ENCODE peak calls at places on chromosomes 7 and 10, in eight cellular contexts. One of them, this sample, is unnamed.

GRCh38 chr10:86251426-86251825 is 115.2 kb downstream of the GRID1 start:
- DNase-seq in effector memory CD8-positive, alpha-beta T cell: no peak
- DNase-seq in SK-N-SH: peak; percentile 60
- DNase-seq in T-helper 22 cell: no peak
- DNase-seq in activated naive CD4-positive, alpha-beta T cell treated with anti-CD3 and anti-CD28 coated beads for 36 hours: no peak
- DNase-seq in NCI-H446 treated with DMSO at 0.1 percent for 48 hours: no peak
- DNase-seq in activated CD4-positive, alpha-beta T cell treated with anti-CD3 and anti-CD28 coated beads, Interleukin-2, amount 10 ng/mL, durations not matched to agents 7 days and 5 days: no peak
- DNase-seq in stimulated activated CD4-positive, alpha-beta T cell treated with anti-CD3 and anti-CD28 coated beads, TNF-alpha, amount 100 ng/mL, for 48 hours: no peak
- DNase-seq in this sample: no peak

GRCh38 chr7:18459846-18460245 is 35.7 kb upstream of the HDAC9 start:
- DNase-seq in NCI-H446 treated with DMSO at 0.1 percent for 48 hours: no peak
- DNase-seq in stimulated activated CD4-positive, alpha-beta T cell treated with anti-CD3 and anti-CD28 coated beads, TNF-alpha, amount 100 ng/mL, for 48 hours: no peak
- DNase-seq in effector memory CD8-positive, alpha-beta T cell: no peak
- DNase-seq in T-helper 22 cell: no peak
- DNase-seq in SK-N-SH: no peak
- DNase-seq in activated CD4-positive, alpha-beta T cell treated with anti-CD3 and anti-CD28 coated beads, Interleukin-2, amount 10 ng/mL, durations not matched to agents 7 days and 5 days: no peak
- DNase-seq in activated naive CD4-positive, alpha-beta T cell treated with anti-CD3 and anti-CD28 coated beads for 36 hours: no peak
- DNase-seq in this sample: no peak

GRCh38 chr7:115226410-115226809 is 304.5 kb downstream of the MDFIC start:
- DNase-seq in SK-N-SH: no peak
- DNase-seq in NCI-H446 treated with DMSO at 0.1 percent for 48 hours: no peak
- DNase-seq in T-helper 22 cell: no peak
- DNase-seq in activated CD4-positive, alpha-beta T cell treated with anti-CD3 and anti-CD28 coated beads, Interleukin-2, amount 10 ng/mL, durations not matched to agents 7 days and 5 days: no peak
- DNase-seq in effector memory CD8-positive, alpha-beta T cell: no peak
- DNase-seq in activated naive CD4-positive, alpha-beta T cell treated with anti-CD3 and anti-CD28 coated beads for 36 hours: no peak
- DNase-seq in stimulated activated CD4-positive, alpha-beta T cell treated with anti-CD3 and anti-CD28 coated beads, TNF-alpha, amount 100 ng/mL, for 48 hours: no peak
- DNase-seq in this sample: no peak

GRCh38 chr10:52420656-52421055 is 106.6 kb downstream of the DKK1 start:
- DNase-seq in effector memory CD8-positive, alpha-beta T cell: no peak
- DNase-seq in stimulated activated CD4-positive, alpha-beta T cell treated with anti-CD3 and anti-CD28 coated beads, TNF-alpha, amount 100 ng/mL, for 48 hours: no peak
- DNase-seq in activated CD4-positive, alpha-beta T cell treated with anti-CD3 and anti-CD28 coated beads, Interleukin-2, amount 10 ng/mL, durations not matched to agents 7 days and 5 days: no peak
- DNase-seq in T-helper 22 cell: no peak
- DNase-seq in NCI-H446 treated with DMSO at 0.1 percent for 48 hours: no peak
- DNase-seq in SK-N-SH: no peak
- DNase-seq in activated naive CD4-positive, alpha-beta T cell treated with anti-CD3 and anti-CD28 coated beads for 36 hours: no peak
- DNase-seq in this sample: no peak

GRCh38 chr10:132363921-132364593 is 32.1 kb downstream of the LRRC27 start:
- DNase-seq in stimulated activated CD4-positive, alpha-beta T cell treated with anti-CD3 and anti-CD28 coated beads, TNF-alpha, amount 100 ng/mL, for 48 hours: no peak
- DNase-seq in NCI-H446 treated with DMSO at 0.1 percent for 48 hours: no peak
- DNase-seq in activated CD4-positive, alpha-beta T cell treated with anti-CD3 and anti-CD28 coated beads, Interleukin-2, amount 10 ng/mL, durations not matched to agents 7 days and 5 days: no peak
- DNase-seq in activated naive CD4-positive, alpha-beta T cell treated with anti-CD3 and anti-CD28 coated beads for 36 hours: no peak
- DNase-seq in effector memory CD8-positive, alpha-beta T cell: no peak
- DNase-seq in T-helper 22 cell: no peak
- DNase-seq in SK-N-SH: peak; percentile 69
- DNase-seq in this sample: no peak

GRCh38 chr10:101305241-101306230 is 48.4 kb upstream of the BTRC start:
- DNase-seq in effector memory CD8-positive, alpha-beta T cell: no peak
- DNase-seq in NCI-H446 treated with DMSO at 0.1 percent for 48 hours: no peak
- DNase-seq in SK-N-SH: no peak
- DNase-seq in activated CD4-positive, alpha-beta T cell treated with anti-CD3 and anti-CD28 coated beads, Interleukin-2, amount 10 ng/mL, durations not matched to agents 7 days and 5 days: no peak
- DNase-seq in T-helper 22 cell: no peak
- DNase-seq in activated naive CD4-positive, alpha-beta T cell treated with anti-CD3 and anti-CD28 coated beads for 36 hours: no peak
- DNase-seq in stimulated activated CD4-positive, alpha-beta T cell treated with anti-CD3 and anti-CD28 coated beads, TNF-alpha, amount 100 ng/mL, for 48 hours: no peak
- DNase-seq in this sample: peak; percentile 78

GRCh38 chr10:57696641-57697040 is 571.1 kb downstream of the IPMK start:
- DNase-seq in activated naive CD4-positive, alpha-beta T cell treated with anti-CD3 and anti-CD28 coated beads for 36 hours: no peak
- DNase-seq in T-helper 22 cell: no peak
- DNase-seq in effector memory CD8-positive, alpha-beta T cell: no peak
- DNase-seq in SK-N-SH: no peak
- DNase-seq in stimulated activated CD4-positive, alpha-beta T cell treated with anti-CD3 and anti-CD28 coated beads, TNF-alpha, amount 100 ng/mL, for 48 hours: no peak
- DNase-seq in activated CD4-positive, alpha-beta T cell treated with anti-CD3 and anti-CD28 coated beads, Interleukin-2, amount 10 ng/mL, durations not matched to agents 7 days and 5 days: no peak
- DNase-seq in NCI-H446 treated with DMSO at 0.1 percent for 48 hours: no peak
- DNase-seq in this sample: peak; percentile 16

GRCh38 chr7:152848026-152848425 is 88.5 kb downstream of the ACTR3B start:
- DNase-seq in effector memory CD8-positive, alpha-beta T cell: no peak
- DNase-seq in activated naive CD4-positive, alpha-beta T cell treated with anti-CD3 and anti-CD28 coated beads for 36 hours: no peak
- DNase-seq in SK-N-SH: peak; percentile 26
- DNase-seq in stimulated activated CD4-positive, alpha-beta T cell treated with anti-CD3 and anti-CD28 coated beads, TNF-alpha, amount 100 ng/mL, for 48 hours: no peak
- DNase-seq in activated CD4-positive, alpha-beta T cell treated with anti-CD3 and anti-CD28 coated beads, Interleukin-2, amount 10 ng/mL, durations not matched to agents 7 days and 5 days: no peak
- DNase-seq in NCI-H446 treated with DMSO at 0.1 percent for 48 hours: no peak
- DNase-seq in T-helper 22 cell: no peak
- DNase-seq in this sample: no peak

GRCh38 chr10:100996678-100997363 is 2.8 kb upstream of the LZTS2 start:
- DNase-seq in T-helper 22 cell: peak; percentile 18
- DNase-seq in SK-N-SH: peak; percentile 85
- DNase-seq in activated naive CD4-positive, alpha-beta T cell treated with anti-CD3 and anti-CD28 coated beads for 36 hours: peak; percentile 48
- DNase-seq in NCI-H446 treated with DMSO at 0.1 percent for 48 hours: no peak
- DNase-seq in effector memory CD8-positive, alpha-beta T cell: peak; percentile 13
- DNase-seq in activated CD4-positive, alpha-beta T cell treated with anti-CD3 and anti-CD28 coated beads, Interleukin-2, amount 10 ng/mL, durations not matched to agents 7 days and 5 days: peak; percentile 43
- DNase-seq in stimulated activated CD4-positive, alpha-beta T cell treated with anti-CD3 and anti-CD28 coated beads, TNF-alpha, amount 100 ng/mL, for 48 hours: no peak
- DNase-seq in this sample: peak; percentile 78

GRCh38 chr7:80440908-80441307 is 71.0 kb downstream of the GNAT3 start:
- DNase-seq in activated CD4-positive, alpha-beta T cell treated with anti-CD3 and anti-CD28 coated beads, Interleukin-2, amount 10 ng/mL, durations not matched to agents 7 days and 5 days: no peak
- DNase-seq in NCI-H446 treated with DMSO at 0.1 percent for 48 hours: no peak
- DNase-seq in effector memory CD8-positive, alpha-beta T cell: no peak
- DNase-seq in SK-N-SH: no peak
- DNase-seq in stimulated activated CD4-positive, alpha-beta T cell treated with anti-CD3 and anti-CD28 coated beads, TNF-alpha, amount 100 ng/mL, for 48 hours: no peak
- DNase-seq in activated naive CD4-positive, alpha-beta T cell treated with anti-CD3 and anti-CD28 coated beads for 36 hours: no peak
- DNase-seq in T-helper 22 cell: no peak
- DNase-seq in this sample: no peak

GRCh38 chr10:126640391-126640790 is 30.1 kb downstream of the C10orf90 start:
- DNase-seq in NCI-H446 treated with DMSO at 0.1 percent for 48 hours: no peak
- DNase-seq in stimulated activated CD4-positive, alpha-beta T cell treated with anti-CD3 and anti-CD28 coated beads, TNF-alpha, amount 100 ng/mL, for 48 hours: no peak
- DNase-seq in activated CD4-positive, alpha-beta T cell treated with anti-CD3 and anti-CD28 coated beads, Interleukin-2, amount 10 ng/mL, durations not matched to agents 7 days and 5 days: no peak
- DNase-seq in SK-N-SH: no peak
- DNase-seq in T-helper 22 cell: no peak
- DNase-seq in activated naive CD4-positive, alpha-beta T cell treated with anti-CD3 and anti-CD28 coated beads for 36 hours: no peak
- DNase-seq in effector memory CD8-positive, alpha-beta T cell: no peak
- DNase-seq in this sample: no peak

GRCh38 chr7:151426486-151426905 is 13.4 kb downstream of the CRYGN start:
- DNase-seq in activated CD4-positive, alpha-beta T cell treated with anti-CD3 and anti-CD28 coated beads, Interleukin-2, amount 10 ng/mL, durations not matched to agents 7 days and 5 days: no peak
- DNase-seq in activated naive CD4-positive, alpha-beta T cell treated with anti-CD3 and anti-CD28 coated beads for 36 hours: no peak
- DNase-seq in T-helper 22 cell: no peak
- DNase-seq in stimulated activated CD4-positive, alpha-beta T cell treated with anti-CD3 and anti-CD28 coated beads, TNF-alpha, amount 100 ng/mL, for 48 hours: no peak
- DNase-seq in effector memory CD8-positive, alpha-beta T cell: no peak
- DNase-seq in SK-N-SH: no peak
- DNase-seq in NCI-H446 treated with DMSO at 0.1 percent for 48 hours: peak; percentile 85
- DNase-seq in this sample: peak; percentile 47

GRCh38 chr10:102475451-102476040 is 24.2 kb upstream of the C10orf95 start:
- DNase-seq in stimulated activated CD4-positive, alpha-beta T cell treated with anti-CD3 and anti-CD28 coated beads, TNF-alpha, amount 100 ng/mL, for 48 hours: no peak
- DNase-seq in NCI-H446 treated with DMSO at 0.1 percent for 48 hours: no peak
- DNase-seq in SK-N-SH: no peak
- DNase-seq in effector memory CD8-positive, alpha-beta T cell: no peak
- DNase-seq in activated naive CD4-positive, alpha-beta T cell treated with anti-CD3 and anti-CD28 coated beads for 36 hours: no peak
- DNase-seq in activated CD4-positive, alpha-beta T cell treated with anti-CD3 and anti-CD28 coated beads, Interleukin-2, amount 10 ng/mL, durations not matched to agents 7 days and 5 days: no peak
- DNase-seq in T-helper 22 cell: no peak
- DNase-seq in this sample: no peak

GRCh38 chr7:155488483-155489127 is 30.7 kb downstream of the EN2 start:
- DNase-seq in effector memory CD8-positive, alpha-beta T cell: no peak
- DNase-seq in SK-N-SH: no peak
- DNase-seq in activated naive CD4-positive, alpha-beta T cell treated with anti-CD3 and anti-CD28 coated beads for 36 hours: no peak
- DNase-seq in stimulated activated CD4-positive, alpha-beta T cell treated with anti-CD3 and anti-CD28 coated beads, TNF-alpha, amount 100 ng/mL, for 48 hours: no peak
- DNase-seq in activated CD4-positive, alpha-beta T cell treated with anti-CD3 and anti-CD28 coated beads, Interleukin-2, amount 10 ng/mL, durations not matched to agents 7 days and 5 days: no peak
- DNase-seq in NCI-H446 treated with DMSO at 0.1 percent for 48 hours: no peak
- DNase-seq in T-helper 22 cell: no peak
- DNase-seq in this sample: no peak

GRCh38 chr7:129367700-129368388 is 66.4 kb upstream of the STRIP2 start:
- DNase-seq in activated CD4-positive, alpha-beta T cell treated with anti-CD3 and anti-CD28 coated beads, Interleukin-2, amount 10 ng/mL, durations not matched to agents 7 days and 5 days: peak; percentile 82
- DNase-seq in T-helper 22 cell: peak; percentile 32
- DNase-seq in activated naive CD4-positive, alpha-beta T cell treated with anti-CD3 and anti-CD28 coated beads for 36 hours: peak; percentile 93
- DNase-seq in effector memory CD8-positive, alpha-beta T cell: peak; percentile 69
- DNase-seq in NCI-H446 treated with DMSO at 0.1 percent for 48 hours: peak; percentile 23
- DNase-seq in stimulated activated CD4-positive, alpha-beta T cell treated with anti-CD3 and anti-CD28 coated beads, TNF-alpha, amount 100 ng/mL, for 48 hours: peak; percentile 64
- DNase-seq in SK-N-SH: peak; percentile 80
- DNase-seq in this sample: peak; percentile 85

GRCh38 chr10:14879055-14879800 is 562 bp downstream of the SUV39H2 start:
- DNase-seq in T-helper 22 cell: peak; percentile 21
- DNase-seq in NCI-H446 treated with DMSO at 0.1 percent for 48 hours: no peak
- DNase-seq in SK-N-SH: no peak
- DNase-seq in stimulated activated CD4-positive, alpha-beta T cell treated with anti-CD3 and anti-CD28 coated beads, TNF-alpha, amount 100 ng/mL, for 48 hours: no peak
- DNase-seq in activated naive CD4-positive, alpha-beta T cell treated with anti-CD3 and anti-CD28 coated beads for 36 hours: peak; percentile 44
- DNase-seq in activated CD4-positive, alpha-beta T cell treated with anti-CD3 and anti-CD28 coated beads, Interleukin-2, amount 10 ng/mL, durations not matched to agents 7 days and 5 days: peak; percentile 41
- DNase-seq in effector memory CD8-positive, alpha-beta T cell: peak; percentile 40
- DNase-seq in this sample: peak; percentile 67

GRCh38 chr7:3641556-3641955 is 340.5 kb downstream of the SDK1 start:
- DNase-seq in activated CD4-positive, alpha-beta T cell treated with anti-CD3 and anti-CD28 coated beads, Interleukin-2, amount 10 ng/mL, durations not matched to agents 7 days and 5 days: no peak
- DNase-seq in SK-N-SH: no peak
- DNase-seq in activated naive CD4-positive, alpha-beta T cell treated with anti-CD3 and anti-CD28 coated beads for 36 hours: no peak
- DNase-seq in effector memory CD8-positive, alpha-beta T cell: no peak
- DNase-seq in stimulated activated CD4-positive, alpha-beta T cell treated with anti-CD3 and anti-CD28 coated beads, TNF-alpha, amount 100 ng/mL, for 48 hours: no peak
- DNase-seq in NCI-H446 treated with DMSO at 0.1 percent for 48 hours: no peak
- DNase-seq in T-helper 22 cell: no peak
- DNase-seq in this sample: peak; percentile 12

GRCh38 chr10:124045794-124046355 is 47.5 kb downstream of the CHST15 start:
- DNase-seq in T-helper 22 cell: no peak
- DNase-seq in NCI-H446 treated with DMSO at 0.1 percent for 48 hours: no peak
- DNase-seq in activated CD4-positive, alpha-beta T cell treated with anti-CD3 and anti-CD28 coated beads, Interleukin-2, amount 10 ng/mL, durations not matched to agents 7 days and 5 days: no peak
- DNase-seq in stimulated activated CD4-positive, alpha-beta T cell treated with anti-CD3 and anti-CD28 coated beads, TNF-alpha, amount 100 ng/mL, for 48 hours: no peak
- DNase-seq in SK-N-SH: no peak
- DNase-seq in effector memory CD8-positive, alpha-beta T cell: no peak
- DNase-seq in activated naive CD4-positive, alpha-beta T cell treated with anti-CD3 and anti-CD28 coated beads for 36 hours: no peak
- DNase-seq in this sample: no peak

GRCh38 chr7:30923009-30923773 is 11.5 kb downstream of the AQP1 start:
- DNase-seq in SK-N-SH: peak; percentile 17
- DNase-seq in activated naive CD4-positive, alpha-beta T cell treated with anti-CD3 and anti-CD28 coated beads for 36 hours: peak; percentile 1
- DNase-seq in T-helper 22 cell: no peak
- DNase-seq in effector memory CD8-positive, alpha-beta T cell: no peak
- DNase-seq in activated CD4-positive, alpha-beta T cell treated with anti-CD3 and anti-CD28 coated beads, Interleukin-2, amount 10 ng/mL, durations not matched to agents 7 days and 5 days: no peak
- DNase-seq in stimulated activated CD4-positive, alpha-beta T cell treated with anti-CD3 and anti-CD28 coated beads, TNF-alpha, amount 100 ng/mL, for 48 hours: no peak
- DNase-seq in NCI-H446 treated with DMSO at 0.1 percent for 48 hours: no peak
- DNase-seq in this sample: no peak

GRCh38 chr10:89553064-89553734 is 17.8 kb upstream of the SLC16A12 start:
- DNase-seq in NCI-H446 treated with DMSO at 0.1 percent for 48 hours: no peak
- DNase-seq in effector memory CD8-positive, alpha-beta T cell: no peak
- DNase-seq in SK-N-SH: no peak
- DNase-seq in T-helper 22 cell: no peak
- DNase-seq in activated CD4-positive, alpha-beta T cell treated with anti-CD3 and anti-CD28 coated beads, Interleukin-2, amount 10 ng/mL, durations not matched to agents 7 days and 5 days: no peak
- DNase-seq in stimulated activated CD4-positive, alpha-beta T cell treated with anti-CD3 and anti-CD28 coated beads, TNF-alpha, amount 100 ng/mL, for 48 hours: no peak
- DNase-seq in activated naive CD4-positive, alpha-beta T cell treated with anti-CD3 and anti-CD28 coated beads for 36 hours: no peak
- DNase-seq in this sample: no peak

GRCh38 chr10:86708068-86708782 is 39.9 kb downstream of the LDB3 start:
- DNase-seq in activated CD4-positive, alpha-beta T cell treated with anti-CD3 and anti-CD28 coated beads, Interleukin-2, amount 10 ng/mL, durations not matched to agents 7 days and 5 days: no peak
- DNase-seq in effector memory CD8-positive, alpha-beta T cell: no peak
- DNase-seq in SK-N-SH: no peak
- DNase-seq in NCI-H446 treated with DMSO at 0.1 percent for 48 hours: no peak
- DNase-seq in T-helper 22 cell: no peak
- DNase-seq in stimulated activated CD4-positive, alpha-beta T cell treated with anti-CD3 and anti-CD28 coated beads, TNF-alpha, amount 100 ng/mL, for 48 hours: no peak
- DNase-seq in activated naive CD4-positive, alpha-beta T cell treated with anti-CD3 and anti-CD28 coated beads for 36 hours: no peak
- DNase-seq in this sample: no peak

GRCh38 chr7:133690740-133691139 is 436.4 kb upstream of the LRGUK start:
- DNase-seq in activated CD4-positive, alpha-beta T cell treated with anti-CD3 and anti-CD28 coated beads, Interleukin-2, amount 10 ng/mL, durations not matched to agents 7 days and 5 days: no peak
- DNase-seq in T-helper 22 cell: no peak
- DNase-seq in effector memory CD8-positive, alpha-beta T cell: no peak
- DNase-seq in NCI-H446 treated with DMSO at 0.1 percent for 48 hours: no peak
- DNase-seq in SK-N-SH: no peak
- DNase-seq in stimulated activated CD4-positive, alpha-beta T cell treated with anti-CD3 and anti-CD28 coated beads, TNF-alpha, amount 100 ng/mL, for 48 hours: no peak
- DNase-seq in activated naive CD4-positive, alpha-beta T cell treated with anti-CD3 and anti-CD28 coated beads for 36 hours: no peak
- DNase-seq in this sample: no peak

GRCh38 chr7:73308665-73309214 is at the start of gene NSUN5:
- DNase-seq in activated naive CD4-positive, alpha-beta T cell treated with anti-CD3 and anti-CD28 coated beads for 36 hours: peak; percentile 95
- DNase-seq in SK-N-SH: peak; percentile 98
- DNase-seq in T-helper 22 cell: peak; percentile 77
- DNase-seq in stimulated activated CD4-positive, alpha-beta T cell treated with anti-CD3 and anti-CD28 coated beads, TNF-alpha, amount 100 ng/mL, for 48 hours: peak; percentile 89
- DNase-seq in effector memory CD8-positive, alpha-beta T cell: peak; percentile 87
- DNase-seq in activated CD4-positive, alpha-beta T cell treated with anti-CD3 and anti-CD28 coated beads, Interleukin-2, amount 10 ng/mL, durations not matched to agents 7 days and 5 days: peak; percentile 94
- DNase-seq in NCI-H446 treated with DMSO at 0.1 percent for 48 hours: no peak
- DNase-seq in this sample: peak; percentile 94

GRCh38 chr10:37871143-37871542 is 13.7 kb upstream of the ZNF248 start:
- DNase-seq in stimulated activated CD4-positive, alpha-beta T cell treated with anti-CD3 and anti-CD28 coated beads, TNF-alpha, amount 100 ng/mL, for 48 hours: no peak
- DNase-seq in activated CD4-positive, alpha-beta T cell treated with anti-CD3 and anti-CD28 coated beads, Interleukin-2, amount 10 ng/mL, durations not matched to agents 7 days and 5 days: no peak
- DNase-seq in NCI-H446 treated with DMSO at 0.1 percent for 48 hours: no peak
- DNase-seq in T-helper 22 cell: no peak
- DNase-seq in SK-N-SH: no peak
- DNase-seq in activated naive CD4-positive, alpha-beta T cell treated with anti-CD3 and anti-CD28 coated beads for 36 hours: no peak
- DNase-seq in effector memory CD8-positive, alpha-beta T cell: no peak
- DNase-seq in this sample: no peak